ENCODE peak calls at places on chromosomes 7 and 10, in seven cellular contexts. V is progenitor cell of endocrine pancreas, F is Calu3, P is cardiac fibroblast, M is spleen, R is lower lobe of right lung, U is WTC11. D is an unnamed sample.

GRCh38 chr7:584122-584465 is 64.4 kb upstream of the PDGFA start:
- DNase-seq in V (no peak), F (no peak), P (no peak), M (peak; percentile 91), R (peak; percentile 55), U (no peak), D (no peak)

GRCh38 chr7:12926236-12926635 is 238.8 kb downstream of the ARL4A start:
- DNase-seq in V (no peak), F (no peak), P (no peak), M (no peak), R (no peak), U (no peak), D (no peak)

GRCh38 chr7:42747073-42747472 is 164.8 kb downstream of the C7orf25 start:
- DNase-seq in V (no peak), F (no peak), P (peak; percentile 25), M (no peak), R (no peak), U (no peak), D (no peak)

GRCh38 chr7:70477051-70478010 is 654.6 kb upstream of the GALNT17 start:
- DNase-seq in V (no peak), F (no peak), P (no peak), M (no peak), R (no peak), U (no peak), D (no peak)

GRCh38 chr7:159030490-159031134 is 114.1 kb downstream of the VIPR2 start:
- DNase-seq in V (peak; percentile 65), F (peak; percentile 80), P (no peak), M (no peak), R (peak; percentile 76), U (peak; percentile 88), D (peak; percentile 69)

GRCh38 chr7:99551767-99552463 is at the start of gene FAM200A:
- DNase-seq in V (peak; percentile 60), F (peak; percentile 76), P (peak; percentile 94), M (peak; percentile 98), R (peak; percentile 92), U (peak; percentile 87), D (peak; percentile 80)

GRCh38 chr10:129505500-129506075 is 38.5 kb downstream of the MGMT start:
- DNase-seq in V (no peak), F (no peak), P (no peak), M (no peak), R (no peak), U (no peak), D (no peak)

GRCh38 chr7:22651534-22652243 is 75.3 kb upstream of the IL6 start:
- DNase-seq in V (no peak), F (peak; percentile 45), P (peak; percentile 93), M (no peak), R (no peak), U (no peak), D (no peak)

GRCh38 chr10:120511165-120511564 is 54.1 kb downstream of the PLPP4 start:
- DNase-seq in V (no peak), F (no peak), P (peak; percentile 12), M (no peak), R (no peak), U (no peak), D (no peak)

GRCh38 chr10:125057158-125058001 is 103.0 kb downstream of the CTBP2 start:
- DNase-seq in V (no peak), F (no peak), P (peak; percentile 98), M (peak; percentile 74), R (no peak), U (no peak), D (peak; percentile 47)

GRCh38 chr7:29310625-29311024 is 116.0 kb downstream of the CHN2 start:
- DNase-seq in V (no peak), F (no peak), P (no peak), M (no peak), R (no peak), U (no peak), D (no peak)

GRCh38 chr7:34061175-34061574 is 155.8 kb downstream of the BMPER start:
- DNase-seq in V (no peak), F (no peak), P (peak; percentile 93), M (no peak), R (no peak), U (no peak), D (no peak)

GRCh38 chr10:13201132-13201531 is 33.0 kb downstream of the UCMA start:
- DNase-seq in V (no peak), F (no peak), P (no peak), M (no peak), R (no peak), U (no peak), D (no peak)

GRCh38 chr10:127939786-127940330 is 33.0 kb downstream of the PTPRE start:
- DNase-seq in V (no peak), F (no peak), P (no peak), M (no peak), R (no peak), U (no peak), D (no peak)

GRCh38 chr10:83685458-83685857 is 453.9 kb upstream of the GHITM start:
- DNase-seq in V (no peak), F (no peak), P (peak; percentile 1), M (no peak), R (no peak), U (no peak), D (no peak)

GRCh38 chr10:92238062-92238585 is 52.8 kb downstream of the CPEB3 start:
- DNase-seq in V (no peak), F (no peak), P (no peak), M (no peak), R (no peak), U (no peak), D (no peak)

GRCh38 chr7:111568870-111569462 is 6.7 kb upstream of the IMMP2L start:
- DNase-seq in V (no peak), F (no peak), P (no peak), M (no peak), R (no peak), U (no peak), D (no peak)

GRCh38 chr7:14765731-14766130 is 136.8 kb downstream of the DGKB start:
- DNase-seq in V (no peak), F (no peak), P (peak; percentile 25), M (no peak), R (no peak), U (no peak), D (no peak)

GRCh38 chr7:131564640-131565039 is 8.2 kb upstream of the PODXL start:
- DNase-seq in V (no peak), F (no peak), P (no peak), M (no peak), R (no peak), U (no peak), D (no peak)

GRCh38 chr10:59085641-59086502 is 90.6 kb upstream of the PHYHIPL start:
- DNase-seq in V (no peak), F (no peak), P (no peak), M (no peak), R (no peak), U (no peak), D (no peak)

GRCh38 chr7:81594767-81595166 is 175.1 kb downstream of the HGF start:
- DNase-seq in V (no peak), F (no peak), P (peak; percentile 82), M (no peak), R (no peak), U (no peak), D (no peak)

GRCh38 chr10:6171891-6172354 is 30.8 kb upstream of the PFKFB3 start:
- DNase-seq in V (no peak), F (no peak), P (peak; percentile 99), M (peak; percentile 80), R (no peak), U (no peak), D (no peak)

GRCh38 chr7:32360127-32360526 is 130.1 kb downstream of the LSM5 start:
- DNase-seq in V (no peak), F (no peak), P (no peak), M (no peak), R (no peak), U (no peak), D (no peak)

GRCh38 chr7:32357535-32358277 is 132.5 kb downstream of the LSM5 start:
- DNase-seq in V (no peak), F (no peak), P (no peak), M (no peak), R (no peak), U (no peak), D (peak; percentile 13)
- TF ChIP-seq CTCF in V (no peak), F (peak; percentile 36), P (no peak), M (no peak), R (no peak), U (no peak), D (no peak)

GRCh38 chr7:78020874-78021249 is 222.3 kb downstream of the PHTF2 start:
- DNase-seq in V (no peak), F (no peak), P (no peak), M (no peak), R (no peak), U (no peak), D (no peak)
- TF ChIP-seq CTCF in V (no peak), F (no peak), P (no peak), M (no peak), R (no peak), U (peak; percentile 11), D (peak; percentile 3)

DNA sequence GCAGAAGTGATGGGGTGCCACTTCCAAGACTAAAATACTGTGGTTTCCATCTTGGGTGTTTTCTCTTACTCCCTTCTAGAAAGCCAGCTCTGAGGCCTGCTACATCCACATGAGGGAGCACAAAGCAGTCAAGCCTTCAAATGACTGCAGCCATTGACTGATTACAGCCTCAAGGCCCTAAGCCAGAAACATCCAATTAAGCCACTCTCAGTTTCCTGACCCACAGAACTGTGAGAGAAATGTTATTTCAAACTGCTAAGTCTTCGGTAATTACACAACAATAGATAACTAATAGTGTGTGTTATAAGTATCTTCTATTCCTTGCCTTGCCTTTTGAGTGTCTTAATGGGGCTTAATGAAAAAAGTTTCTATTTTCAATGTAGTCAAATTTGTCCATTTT is 24.8 kb downstream of the BRAF start:
- DNase-seq in V (no peak), F (no peak), P (no peak), M (no peak), R (no peak), U (no peak), D (no peak)
- TF ChIP-seq CTCF in V (peak; percentile 9), F (no peak), P (no peak), M (no peak), R (no peak), U (no peak), D (no peak)

GRCh38 chr7:26291699-26292538 is at the start of gene SNX10:
- DNase-seq in V (peak; percentile 59), F (peak; percentile 92), P (no peak), M (peak; percentile 96), R (peak; percentile 79), U (peak; percentile 79), D (peak; percentile 45)
- TF ChIP-seq CTCF in V (peak; percentile 44), F (peak; percentile 69), P (no peak), M (peak; percentile 31), R (peak; percentile 27), U (no peak), D (no peak)

GRCh38 chr7:71507665-71508064 is 375.7 kb downstream of the GALNT17 start:
- DNase-seq in V (no peak), F (no peak), P (no peak), M (no peak), R (no peak), U (no peak), D (no peak)

GRCh38 chr7:71506822-71507221 is 374.9 kb downstream of the GALNT17 start:
- DNase-seq in V (no peak), F (no peak), P (no peak), M (no peak), R (no peak), U (no peak), D (no peak)

GRCh38 chr7:71509381-71509780 is 377.4 kb downstream of the GALNT17 start:
- DNase-seq in V (no peak), F (no peak), P (no peak), M (no peak), R (no peak), U (no peak), D (no peak)

GRCh38 chr7:71511361-71511807 is 379.4 kb downstream of the GALNT17 start:
- DNase-seq in V (no peak), F (no peak), P (no peak), M (no peak), R (no peak), U (peak; percentile 15), D (no peak)
- TF ChIP-seq CTCF in V (no peak), F (no peak), P (no peak), M (no peak), R (no peak), U (peak; percentile 23), D (peak; percentile 18)

D was measured in endothelial cell.